ENCODE peak calls at places on chromosomes 7 and 10, in eight cellular contexts. C, L, I, S, K, T, B and A are unnamed samples.

GRCh38 chr7:139777304-139777890 is 401 bp downstream of the HIPK2 start:
- DNase-seq in I (no peak), T (no peak), K (peak; percentile 47), L (peak; percentile 43), S (no peak), C (peak; percentile 69), B (peak; percentile 18), A (peak; percentile 65)

GRCh38 chr7:79691094-79691493 is 237.6 kb upstream of the MAGI2 start:
- DNase-seq in I (no peak), B (no peak), S (no peak), K (no peak), C (no peak), T (no peak), L (no peak), A (no peak)

GRCh38 chr7:50336909-50337703 is 32.6 kb downstream of the IKZF1 start:
- DNase-seq in K (no peak), C (no peak), T (no peak), B (no peak), S (no peak), I (no peak), L (no peak), A (no peak)

GRCh38 chr10:47365561-47365960 is 17.4 kb downstream of the RBP3 start:
- DNase-seq in C (no peak), K (no peak), L (no peak), S (no peak), I (no peak), B (no peak), T (no peak), A (no peak)

GRCh38 chr7:10469476-10469875 is 504.2 kb upstream of the PHF14 start:
- DNase-seq in L (no peak), T (no peak), C (no peak), B (no peak), S (no peak), I (no peak), K (no peak), A (no peak)

GRCh38 chr10:59878915-59879314 is 27.4 kb downstream of the CCDC6 start:
- DNase-seq in S (no peak), C (no peak), L (no peak), T (no peak), K (no peak), I (no peak), B (no peak), A (no peak)

GRCh38 chr7:27237735-27238334 is 4.8 kb upstream of the EVX1 start:
- DNase-seq in B (peak; percentile 58), K (no peak), S (no peak), I (peak; percentile 42), L (no peak), T (no peak), C (no peak), A (no peak)

GRCh38 chr10:13788701-13789447 is 202.1 kb downstream of the PRPF18 start:
- DNase-seq in K (no peak), T (no peak), S (peak; percentile 74), L (no peak), I (peak; percentile 65), C (no peak), B (no peak), A (no peak)

GRCh38 chr10:24707445-24707844 is 16.2 kb downstream of the ARHGAP21 start:
- DNase-seq in T (no peak), C (no peak), I (no peak), L (no peak), B (no peak), K (no peak), S (no peak), A (peak; percentile 23)

GRCh38 chr7:92766461-92767003 is 69.8 kb downstream of the CDK6 start:
- DNase-seq in I (peak; percentile 42), B (peak; percentile 74), T (no peak), K (no peak), S (peak; percentile 70), L (no peak), C (peak; percentile 36), A (no peak)

GRCh38 chr7:37901236-37901827 is 15.3 kb downstream of the SFRP4 start:
- DNase-seq in S (peak; percentile 74), I (peak; percentile 28), C (peak; percentile 60), B (peak; percentile 57), K (peak; percentile 74), L (no peak), T (no peak), A (peak; percentile 30)

DNA sequence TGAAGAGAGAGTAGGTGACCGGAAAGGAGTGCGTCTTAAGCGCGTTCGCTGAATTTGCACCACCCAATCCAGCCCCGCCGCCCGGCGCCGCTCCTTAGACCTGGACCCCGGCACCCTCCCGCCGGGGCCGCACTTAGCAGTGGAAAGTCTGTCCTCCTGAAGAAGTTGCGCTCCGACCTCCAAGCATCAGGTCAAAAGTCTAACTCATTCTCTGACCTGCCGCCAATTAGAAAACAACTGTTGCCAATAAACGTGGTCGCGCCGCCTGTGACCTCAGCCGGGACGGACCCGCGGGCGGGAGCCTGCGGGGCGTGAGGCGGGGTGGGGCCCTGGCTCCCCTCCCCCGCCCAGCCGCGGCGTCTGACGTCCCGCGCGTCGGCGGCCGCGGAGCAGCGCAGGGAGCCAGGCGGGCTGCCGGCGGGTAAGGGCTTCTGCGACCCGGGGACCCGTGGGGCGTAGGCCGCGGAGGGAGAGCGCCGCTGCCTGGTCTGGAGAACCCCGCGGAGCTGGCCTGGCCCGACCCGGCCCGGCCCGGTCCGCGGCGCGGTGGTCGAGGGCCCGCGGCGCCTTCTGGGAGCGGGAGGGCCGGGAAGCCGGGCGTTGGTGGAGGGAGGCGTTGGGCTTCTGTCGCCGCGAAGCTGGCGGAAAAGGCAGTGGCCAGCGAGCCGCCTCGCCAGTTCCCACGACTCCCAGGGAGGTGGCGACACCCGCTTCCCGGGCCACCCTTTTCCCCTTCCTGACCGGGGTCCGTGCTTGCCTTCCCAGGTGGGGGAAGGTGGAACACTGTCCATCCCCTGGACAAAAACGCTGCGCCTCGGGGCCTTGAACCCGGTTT is at the start of gene BCAP29:
- DNase-seq in C (peak; percentile 87), B (peak; percentile 76), I (peak; percentile 24), L (peak; percentile 80), S (peak; percentile 59), K (peak; percentile 81), T (no peak), A (peak; percentile 88)
- TF ChIP-seq CTCF in C (peak; percentile 9), B (peak; percentile 33), I (peak; percentile 32), L (no peak), S (no peak), K (peak; percentile 29), T (peak; percentile 13), A (no peak)

GRCh38 chr7:23531794-23532489 is at the start of gene TRA2A:
- DNase-seq in C (peak; percentile 97), I (peak; percentile 94), K (peak; percentile 97), B (peak; percentile 94), L (peak; percentile 99), S (peak; percentile 96), T (peak; percentile 89), A (peak; percentile 97)

GRCh38 chr7:23530901-23531793 is 634 bp downstream of the TRA2A start:
- DNase-seq in K (peak; percentile 76), I (peak; percentile 56), L (peak; percentile 74), T (no peak), S (peak; percentile 73), B (peak; percentile 40), C (peak; percentile 68), A (peak; percentile 43)

GRCh38 chr7:23530355-23530754 is 1.4 kb downstream of the TRA2A start:
- DNase-seq in K (peak; percentile 71), T (no peak), S (peak; percentile 55), I (peak; percentile 22), L (no peak), B (peak; percentile 51), C (no peak), A (peak; percentile 67)

GRCh38 chr7:23529262-23529859 is 2.4 kb downstream of the TRA2A start:
- DNase-seq in C (no peak), L (no peak), T (no peak), I (no peak), K (no peak), S (no peak), B (no peak), A (no peak)

DNA sequence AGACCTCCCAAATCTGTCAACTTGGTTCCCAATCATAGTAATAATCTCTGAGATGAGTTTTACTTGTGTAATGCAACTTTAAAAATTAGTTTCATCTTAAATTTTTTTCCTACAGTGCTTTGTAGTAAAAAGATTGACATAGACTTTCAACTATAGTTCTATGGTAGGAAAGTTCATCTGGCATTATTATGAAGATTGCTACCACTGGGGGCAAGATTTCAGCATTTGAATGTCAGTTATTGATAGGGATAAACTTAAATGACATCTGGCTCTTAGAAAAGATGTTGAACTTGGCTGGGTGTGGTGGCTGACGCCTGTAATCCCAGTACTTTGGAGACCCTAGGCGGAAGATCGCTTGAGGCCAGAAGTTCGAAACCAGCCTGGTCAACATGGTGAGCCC is 1.4 kb upstream of the TRA2A start:
- DNase-seq in B (no peak), I (no peak), C (no peak), S (no peak), L (no peak), K (no peak), T (no peak), A (no peak)
- TF ChIP-seq CTCF in B (peak; percentile 30), I (no peak), C (no peak), S (no peak), L (no peak), K (no peak), T (no peak), A (no peak)

GRCh38 chr7:24466109-24466768 is 107.0 kb upstream of the PALS2 start:
- DNase-seq in K (no peak), T (no peak), L (no peak), I (no peak), C (no peak), S (no peak), B (no peak), A (no peak)

GRCh38 chr7:24464846-24465245 is 108.4 kb upstream of the PALS2 start:
- DNase-seq in K (no peak), I (no peak), T (no peak), C (no peak), B (no peak), S (no peak), L (no peak), A (no peak)

GRCh38 chr7:24462984-24463383 is 110.3 kb upstream of the PALS2 start:
- DNase-seq in K (no peak), I (no peak), S (no peak), C (no peak), T (no peak), L (no peak), B (no peak), A (no peak)

GRCh38 chr7:24462117-24462516 is 111.1 kb upstream of the PALS2 start:
- DNase-seq in B (no peak), C (no peak), S (no peak), L (no peak), K (no peak), I (no peak), T (no peak), A (no peak)

GRCh38 chr7:24463474-24463873 is 109.8 kb upstream of the PALS2 start:
- DNase-seq in C (no peak), I (no peak), K (no peak), T (no peak), S (no peak), B (no peak), L (no peak), A (no peak)
- TF ChIP-seq CTCF in C (no peak), I (no peak), K (no peak), T (no peak), S (no peak), B (no peak), L (no peak), A (no peak)

DNA sequence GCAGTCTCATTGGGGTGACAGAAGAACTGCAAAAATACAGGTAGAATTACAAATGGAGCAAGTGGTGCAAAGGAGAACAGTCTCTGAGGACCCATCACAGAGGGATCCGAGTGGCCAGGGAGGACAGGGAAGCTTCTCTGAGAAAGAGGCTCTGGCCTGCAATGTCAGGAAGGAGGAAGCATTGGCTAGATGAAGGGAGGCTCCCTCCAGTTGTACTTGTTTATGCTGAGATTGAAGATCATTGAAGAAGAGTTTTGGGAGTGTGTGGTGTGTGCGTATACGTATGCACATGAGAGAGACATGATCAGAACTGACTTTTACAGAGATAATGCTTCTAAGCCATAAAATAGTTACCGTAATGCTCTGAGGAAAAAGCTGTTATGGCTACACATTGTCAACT is 274.7 kb upstream of the FZD8 start:
- DNase-seq in S (no peak), B (peak; percentile 64), L (no peak), K (peak; percentile 48), C (no peak), T (no peak), I (no peak), A (no peak)
- TF ChIP-seq CTCF in S (no peak), B (peak; percentile 68), L (no peak), K (peak; percentile 50), C (peak; percentile 51), T (no peak), I (peak; percentile 46), A (no peak)